ENCODE peak calls at places on chromosomes 16 and 17, in six cellular contexts. E is GM23248; D is CD4-positive, alpha-beta T cell; Z is heart left ventricle; Y is CD4-positive, alpha-beta memory T cell; O is tibial nerve. V is an unnamed sample. For H3K27me3, the result is how much of the 10 kb centered on the place peaks cover.

GRCh38 chr16:397736-398332 is 835 bp downstream of the NME4 start:
- DNase-seq in Z (peak), Y (no peak), E (peak), D (no peak), O (peak), V (peak)

GRCh38 chr16:57082664-57083063 is 9.7 kb upstream of the CPNE2 start:
- DNase-seq in Y (no peak), D (no peak), O (no peak), E (no peak), Z (no peak), V (no peak)

GRCh38 chr17:17180741-17181525 is 25.2 kb downstream of the PLD6 start:
- DNase-seq in D (no peak), O (no peak), E (no peak), Y (no peak), Z (peak), V (no peak)

GRCh38 chr16:30886145-30886544 is 7.7 kb downstream of the BCL7C start:
- DNase-seq in D (no peak), Y (no peak), E (no peak), Z (no peak), O (no peak), V (no peak)

GRCh38 chr16:66274335-66275110 is 92.0 kb upstream of the CDH5 start:
- DNase-seq in Y (peak), O (no peak), E (peak), D (no peak), Z (no peak), V (peak)

GRCh38 chr17:43721537-43722268 is 36.9 kb downstream of the SOST start:
- DNase-seq in O (no peak), D (no peak), Z (no peak), E (peak), Y (no peak), V (peak)

GRCh38 chr16:72983728-72984350 is 64.1 kb downstream of the ZFHX3 start:
- DNase-seq in Y (no peak), O (no peak), D (no peak), E (no peak), Z (no peak), V (no peak)

GRCh38 chr16:13835357-13835756 is 84.6 kb upstream of the ERCC4 start:
- DNase-seq in Y (no peak), E (no peak), D (no peak), O (no peak), Z (no peak), V (no peak)

GRCh38 chr17:59330314-59330942 is 1.0 kb upstream of the YPEL2 start:
- DNase-seq in D (no peak), Y (peak), O (no peak), E (peak), Z (peak), V (no peak)

GRCh38 chr17:68141050-68141449 is 105.5 kb downstream of the KPNA2 start:
- DNase-seq in Z (no peak), E (peak), D (no peak), O (no peak), Y (no peak), V (no peak)

GRCh38 chr16:84048306-84048705 is 5.7 kb upstream of the SLC38A8 start:
- DNase-seq in Y (no peak), E (no peak), D (no peak), O (no peak), Z (no peak), V (no peak)

GRCh38 chr16:68640972-68641371 is 4.1 kb upstream of the CDH3 start:
- DNase-seq in Y (no peak), Z (no peak), D (no peak), E (peak), O (no peak), V (peak)

GRCh38 chr17:17900615-17901520 is 64.1 kb upstream of the SREBF1 start:
- DNase-seq in D (no peak), E (peak), Y (no peak), O (peak), Z (peak), V (peak)

GRCh38 chr17:55635253-55635766 is 87.4 kb downstream of the TMEM100 start:
- DNase-seq in Y (no peak), E (peak), O (no peak), D (no peak), Z (peak), V (no peak)

GRCh38 chr17:55246583-55246982 is 18.2 kb upstream of the HLF start:
- DNase-seq in D (no peak), E (no peak), Z (no peak), O (no peak), Y (no peak), V (no peak)

GRCh38 chr17:12180644-12181261 is 160.1 kb downstream of the MAP2K4 start:
- DNase-seq in E (peak), Z (peak), O (no peak), D (no peak), Y (peak), V (no peak)

GRCh38 chr17:58415371-58416055 is 1.8 kb downstream of the RNF43 start:
- DNase-seq in D (no peak), Y (no peak), Z (no peak), O (no peak), E (no peak), V (no peak)

GRCh38 chr16:28064150-28064549 is 636 bp upstream of the GSG1L start:
- DNase-seq in D (no peak), Z (no peak), O (no peak), Y (no peak), E (no peak), V (no peak)
- H3K27me3 ChIP-seq in D (under half), Z (under half), O (under half), Y (under half), E (half or more), V (half or more)

GRCh38 chr16:67397451-67397801 is 4.1 kb upstream of the TPPP3 start:
- DNase-seq in O (no peak), D (no peak), E (no peak), Z (peak), Y (no peak), V (no peak)
- H3K27me3 ChIP-seq in O (under half), D (under half), E (under half), Z (under half), Y (under half), V (under half)

GRCh38 chr16:85901760-85902365 is 2.9 kb downstream of the IRF8 start:
- DNase-seq in O (no peak), D (no peak), Z (no peak), E (no peak), Y (no peak), V (no peak)
- H3K27me3 ChIP-seq in O (under half), D (under half), Z (under half), E (half or more), Y (under half), V (under half)

GRCh38 chr17:8062807-8063483 is 24.1 kb downstream of the ALOX15B start:
- DNase-seq in Z (no peak), O (no peak), D (no peak), Y (no peak), E (no peak), V (no peak)
- H3K27me3 ChIP-seq in Z (under half), O (under half), D (half or more), Y (under half), E (half or more), V (half or more)